ENCODE peak calls at places on chromosome 12, in four cellular contexts. D is germinal center, H is LHCN-M2, R is ecto neural progenitor cell. B is an unnamed sample.

GRCh38 chr12:76083761-76084276 is 666 bp downstream of the NAP1L1 start:
- DNase-seq in H (peak), D (peak), R (peak), B (peak)

GRCh38 chr12:89263153-89263552 is 89.1 kb downstream of the DUSP6 start:
- DNase-seq in H (no peak), D (no peak), R (no peak), B (no peak)

GRCh38 chr12:26473291-26473690 is 277.9 kb downstream of the SSPN start:
- DNase-seq in H (peak), D (peak), R (no peak), B (no peak)

GRCh38 chr12:632102-632696 is 31.0 kb downstream of the NINJ2 start:
- DNase-seq in R (peak), H (peak), D (no peak), B (peak)

GRCh38 chr12:132204064-132204821 is 60.0 kb downstream of the NOC4L start:
- DNase-seq in D (no peak), H (no peak), R (no peak), B (no peak)

GRCh38 chr12:18882690-18883089 is 144.8 kb downstream of the CAPZA3 start:
- DNase-seq in H (no peak), D (no peak), R (no peak), B (no peak)

GRCh38 chr12:77686760-77687159 is 143.9 kb upstream of the NAV3 start:
- DNase-seq in D (no peak), R (no peak), H (peak), B (no peak)

GRCh38 chr12:25959069-25959961 is 833 bp downstream of the RASSF8 start:
- DNase-seq in D (peak), R (peak), H (peak), B (peak)

GRCh38 chr12:4171742-4172141 is 101.8 kb upstream of the CCND2 start:
- DNase-seq in D (no peak), H (no peak), R (no peak), B (no peak)

GRCh38 chr12:749871-750270 is 2.5 kb upstream of the WNK1 start:
- DNase-seq in R (no peak), D (no peak), H (no peak), B (no peak)

GRCh38 chr12:65821336-65821735 is 2.9 kb upstream of the HMGA2 start:
- DNase-seq in R (no peak), H (peak), D (no peak), B (no peak)

GRCh38 chr12:80101126-80101525 is 1.8 kb downstream of the OTOGL start:
- DNase-seq in D (no peak), H (peak), R (no peak), B (no peak)

GRCh38 chr12:4133029-4133428 is 140.5 kb upstream of the CCND2 start:
- DNase-seq in D (no peak), H (no peak), R (peak), B (no peak)

GRCh38 chr12:41485203-41485602 is 297.1 kb downstream of the PDZRN4 start:
- DNase-seq in R (no peak), H (no peak), D (no peak), B (no peak)

GRCh38 chr12:58969227-58969626 is 48.9 kb upstream of the LRIG3 start:
- DNase-seq in H (no peak), R (no peak), D (no peak), B (no peak)

GRCh38 chr12:67773896-67774295 is 125.4 kb downstream of the DYRK2 start:
- DNase-seq in R (no peak), D (no peak), H (peak), B (no peak)

GRCh38 chr12:122849352-122850047 is 14.2 kb downstream of the HIP1R start:
- DNase-seq in H (no peak), D (no peak), R (no peak), B (no peak)

GRCh38 chr12:125890366-125890905 is 825.2 kb downstream of the AACS start:
- DNase-seq in R (no peak), D (no peak), H (no peak), B (no peak)

GRCh38 chr12:119208626-119209061 is 29.9 kb downstream of the HSPB8 start:
- DNase-seq in H (peak), R (peak), D (no peak), B (peak)

GRCh38 chr12:106522708-106523107 is 60.1 kb upstream of the RFX4 start:
- DNase-seq in H (no peak), R (no peak), D (no peak), B (no peak)

GRCh38 chr12:5779401-5779800 is 165.7 kb downstream of the ANO2 start:
- DNase-seq in H (no peak), R (no peak), D (no peak), B (no peak)

GRCh38 chr12:118065380-118065779 is 4.4 kb upstream of the WSB2 start:
- DNase-seq in H (no peak), R (no peak), D (no peak), B (no peak)

GRCh38 chr12:26746315-26746714 is 86.7 kb downstream of the ITPR2 start:
- DNase-seq in R (no peak), H (peak), D (no peak), B (no peak)

GRCh38 chr12:113230315-113231274 is 9.3 kb downstream of the TPCN1 start:
- DNase-seq in H (no peak), D (no peak), R (no peak), B (peak)

GRCh38 chr12:122126713-122127597 is 47.1 kb downstream of the IL31 start:
- DNase-seq in D (no peak), R (peak), H (no peak), B (no peak)

GRCh38 chr12:54940695-54941315 is 43.8 kb downstream of the TESPA1 start:
- DNase-seq in D (no peak), R (no peak), H (no peak), B (no peak)

GRCh38 chr12:133046698-133047097 is 9.4 kb downstream of the ZNF84 start:
- DNase-seq in H (no peak), D (no peak), R (no peak), B (no peak)

GRCh38 chr12:120925740-120926563 is 21.8 kb upstream of the SPPL3 start:
- DNase-seq in H (no peak), R (no peak), D (no peak), B (no peak)

GRCh38 chr12:6124411-6125151 is at the start of gene VWF:
- DNase-seq in R (peak), D (no peak), H (no peak), B (peak)

GRCh38 chr12:49334681-49335080 is 2.3 kb downstream of the C1QL4 start:
- DNase-seq in H (no peak), R (no peak), D (no peak), B (no peak)

GRCh38 chr12:66379613-66380012 is 77.3 kb downstream of the HELB start:
- DNase-seq in R (no peak), D (no peak), H (no peak), B (no peak)